ENCODE peak calls at places on chromosome 16, in four cellular contexts. R, F, G and K are unnamed samples.
A peak's percentile ranks its signal among the peaks of the same experiment; 100 is the strongest.

GRCh38 chr16:17460890-17461289 is 9.9 kb downstream of the XYLT1 start:
- DNase-seq in F (no peak), R (no peak), G (no peak), K (no peak)

GRCh38 chr16:138049-138417 is 440 bp downstream of the NPRL3 start:
- DNase-seq in G (no peak), R (peak; percentile 76), F (no peak), K (no peak)

GRCh38 chr16:8751481-8752311 is 45.7 kb downstream of the TMEM186 start:
- DNase-seq in G (no peak), F (no peak), R (no peak), K (no peak)

GRCh38 chr16:61148930-61149329 is 887.3 kb downstream of the CDH8 start:
- DNase-seq in R (no peak), G (no peak), F (no peak), K (no peak)

GRCh38 chr16:71645450-71645849 is 19.5 kb downstream of the MARVELD3 start:
- DNase-seq in R (peak; percentile 19), G (no peak), F (no peak), K (no peak)

GRCh38 chr16:14486520-14487303 is 143.3 kb downstream of the PARN start:
- DNase-seq in R (peak; percentile 80), G (peak; percentile 78), F (peak; percentile 92), K (peak; percentile 85)

GRCh38 chr16:76518791-76519190 is 241.6 kb downstream of the CNTNAP4 start:
- DNase-seq in R (no peak), G (no peak), F (no peak), K (no peak)

GRCh38 chr16:53257001-53257400 is 177.3 kb upstream of the RBL2 start:
- DNase-seq in R (no peak), F (no peak), G (no peak), K (no peak)

GRCh38 chr16:7644171-7644570 is 311.5 kb downstream of the RBFOX1 start:
- DNase-seq in R (no peak), G (no peak), F (no peak), K (no peak)

GRCh38 chr16:60905806-60906205 is 1130.4 kb downstream of the CDH8 start:
- DNase-seq in G (no peak), F (no peak), R (no peak), K (no peak)

GRCh38 chr16:55734665-55735064 is 78.9 kb downstream of the SLC6A2 start:
- DNase-seq in R (no peak), F (no peak), G (no peak), K (no peak)

GRCh38 chr16:31451681-31452351 is 7.5 kb upstream of the ARMC5 start:
- DNase-seq in G (no peak), F (peak; percentile 56), R (peak; percentile 62), K (peak; percentile 65)

GRCh38 chr16:526181-527014 is 1.1 kb upstream of the CAPN15 start:
- DNase-seq in F (peak; percentile 69), G (peak; percentile 40), R (no peak), K (no peak)

GRCh38 chr16:25217921-25218320 is 1.2 kb downstream of the AQP8 start:
- DNase-seq in G (no peak), F (no peak), R (no peak), K (no peak)

GRCh38 chr16:19153876-19154275 is 14.2 kb upstream of the SYT17 start:
- DNase-seq in G (no peak), F (no peak), R (peak; percentile 45), K (no peak)

GRCh38 chr16:68072038-68072695 is 13.0 kb upstream of the NFATC3 start:
- DNase-seq in G (peak; percentile 53), F (no peak), R (peak; percentile 23), K (peak; percentile 77)

GRCh38 chr16:7976125-7976524 is 614.2 kb downstream of the TMEM114 start:
- DNase-seq in G (no peak), R (no peak), F (no peak), K (no peak)

GRCh38 chr16:3009568-3010390 is 2.9 kb upstream of the CLDN9 start:
- DNase-seq in R (no peak), F (peak; percentile 80), G (peak; percentile 49), K (peak; percentile 81)

GRCh38 chr16:62711797-62712196 is 675.6 kb upstream of the CDH8 start:
- DNase-seq in G (no peak), R (no peak), F (no peak), K (no peak)

GRCh38 chr16:19102187-19102872 is 11.4 kb upstream of the ITPRIPL2 start:
- DNase-seq in G (no peak), F (no peak), R (no peak), K (no peak)

GRCh38 chr16:21625026-21625425 is 25.6 kb downstream of the METTL9 start:
- DNase-seq in G (no peak), R (no peak), F (no peak), K (no peak)
- H3K36me3 ChIP-seq in G (no peaks in the 10 kb centered on the region), R (peaks cover 51% of the 10 kb centered on the region), F (peaks cover 58% of the 10 kb centered on the region), K (no peaks in the 10 kb centered on the region)

DNA sequence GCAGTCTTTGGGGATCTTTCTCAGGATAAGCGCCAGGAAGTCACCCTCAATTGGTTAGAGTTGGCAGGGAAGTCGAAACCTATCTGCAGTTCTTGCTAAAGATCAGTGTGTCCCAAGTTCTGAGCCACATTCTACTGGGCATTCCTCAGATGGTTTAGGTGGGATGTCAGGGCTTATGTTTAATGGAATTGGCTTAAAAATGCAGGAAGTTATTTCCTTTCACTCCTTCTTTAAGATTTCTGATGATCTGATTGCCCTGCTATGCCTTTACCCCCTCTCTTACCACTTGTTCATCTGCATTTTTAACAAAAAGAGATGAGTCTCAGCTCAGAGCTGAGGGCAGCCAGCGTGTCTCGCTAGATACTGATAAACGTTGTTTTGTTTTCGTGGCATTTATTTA is 30.8 kb downstream of the FOXL1 start:
- DNase-seq in F (no peak), G (no peak), R (no peak), K (no peak)
- TF ChIP-seq POLR2AphosphoS5 in F (no peak), G (no peak), R (no peak), K (no peak)

GRCh38 chr16:4379001-4379688 is 7.5 kb downstream of the VASN start:
- DNase-seq in F (no peak), G (no peak), R (peak; percentile 17), K (no peak)
- H3K36me3 ChIP-seq in F (peaks cover 44% of the 10 kb centered on the region), G (peaks cover 4% of the 10 kb centered on the region), R (peaks cover 27% of the 10 kb centered on the region), K (no peaks in the 10 kb centered on the region)

GRCh38 chr16:83744521-83744981 is 63.2 kb upstream of the HSBP1 start:
- DNase-seq in G (peak; percentile 30), F (no peak), R (no peak), K (no peak)
- TF ChIP-seq POLR2AphosphoS5 in G (no peak), F (no peak), R (no peak), K (no peak)

GRCh38 chr16:67034478-67034877 is 5.5 kb downstream of the CBFB start:
- DNase-seq in F (no peak), R (no peak), G (peak; percentile 2), K (no peak)

GRCh38 chr16:67035364-67035763 is 6.4 kb downstream of the CBFB start:
- DNase-seq in F (no peak), G (no peak), R (no peak), K (no peak)

GRCh38 chr16:67039260-67040020 is 10.5 kb downstream of the CBFB start:
- DNase-seq in G (no peak), R (no peak), F (no peak), K (no peak)

GRCh38 chr16:67040906-67041305 is 12.0 kb downstream of the CBFB start:
- DNase-seq in F (no peak), R (no peak), G (no peak), K (no peak)

DNA sequence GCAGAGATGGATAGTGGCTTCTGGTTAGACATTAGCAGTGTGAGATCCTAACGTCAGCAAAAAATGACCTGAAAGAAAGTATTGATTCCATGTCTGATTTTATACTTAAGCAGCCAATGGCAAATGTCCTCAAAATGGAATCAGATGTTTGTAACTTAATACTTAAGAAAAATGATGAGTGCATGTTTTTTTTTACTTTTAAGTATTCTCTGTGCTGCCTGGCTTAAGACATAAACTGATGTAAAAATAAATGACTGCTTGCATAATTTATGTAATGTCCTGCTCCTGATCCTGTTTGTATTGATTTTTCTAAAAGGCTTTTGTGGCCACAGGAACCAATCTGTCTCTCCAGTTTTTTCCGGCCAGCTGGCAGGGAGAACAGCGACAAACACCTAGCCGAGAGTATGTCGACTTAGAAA is 7.4 kb downstream of the CBFB start:
- DNase-seq in R (no peak), G (peak; percentile 9), F (no peak), K (no peak)
- H3K36me3 ChIP-seq in R (peaks cover 74% of the 10 kb centered on the region), G (no peaks in the 10 kb centered on the region), F (peaks cover 5% of the 10 kb centered on the region), K (no peaks in the 10 kb centered on the region)

GRCh38 chr16:77789085-77789611 is 784 bp downstream of the VAT1L start:
- DNase-seq in F (no peak), R (no peak), G (no peak), K (no peak)

GRCh38 chr16:77789646-77790370 is 1.4 kb downstream of the VAT1L start:
- DNase-seq in R (no peak), G (no peak), F (no peak), K (no peak)

GRCh38 chr16:77787452-77787851 is 912 bp upstream of the VAT1L start:
- DNase-seq in R (no peak), G (no peak), F (no peak), K (no peak)

GRCh38 chr16:77786448-77786847 is 1.9 kb upstream of the VAT1L start:
- DNase-seq in R (no peak), G (no peak), F (no peak), K (no peak)

GRCh38 chr16:77788196-77789084 is at the start of gene VAT1L:
- DNase-seq in R (no peak), F (no peak), G (no peak), K (no peak)
- TF ChIP-seq POLR2AphosphoS5 in R (no peak), F (no peak), G (no peak), K (no peak)

GRCh38 chr16:87849419-87850008 is 19.8 kb downstream of the SLC7A5 start:
- DNase-seq in R (no peak), G (no peak), F (peak; percentile 78), K (no peak)

GRCh38 chr16:87851601-87852000 is 17.7 kb downstream of the SLC7A5 start:
- DNase-seq in G (no peak), R (no peak), F (no peak), K (no peak)

GRCh38 chr16:87848676-87849345 is 20.5 kb downstream of the SLC7A5 start:
- DNase-seq in G (peak; percentile 53), R (no peak), F (peak; percentile 73), K (no peak)

GRCh38 chr16:87851141-87851587 is 18.1 kb downstream of the SLC7A5 start:
- DNase-seq in F (no peak), R (no peak), G (no peak), K (no peak)

GRCh38 chr16:87850009-87851006 is 19.0 kb downstream of the SLC7A5 start:
- DNase-seq in R (peak; percentile 76), G (no peak), F (peak; percentile 78), K (peak; percentile 45)
- H3K36me3 ChIP-seq in R (peaks cover 87% of the 10 kb centered on the region), G (no peaks in the 10 kb centered on the region), F (peaks cover 12% of the 10 kb centered on the region), K (no peaks in the 10 kb centered on the region)

DNA sequence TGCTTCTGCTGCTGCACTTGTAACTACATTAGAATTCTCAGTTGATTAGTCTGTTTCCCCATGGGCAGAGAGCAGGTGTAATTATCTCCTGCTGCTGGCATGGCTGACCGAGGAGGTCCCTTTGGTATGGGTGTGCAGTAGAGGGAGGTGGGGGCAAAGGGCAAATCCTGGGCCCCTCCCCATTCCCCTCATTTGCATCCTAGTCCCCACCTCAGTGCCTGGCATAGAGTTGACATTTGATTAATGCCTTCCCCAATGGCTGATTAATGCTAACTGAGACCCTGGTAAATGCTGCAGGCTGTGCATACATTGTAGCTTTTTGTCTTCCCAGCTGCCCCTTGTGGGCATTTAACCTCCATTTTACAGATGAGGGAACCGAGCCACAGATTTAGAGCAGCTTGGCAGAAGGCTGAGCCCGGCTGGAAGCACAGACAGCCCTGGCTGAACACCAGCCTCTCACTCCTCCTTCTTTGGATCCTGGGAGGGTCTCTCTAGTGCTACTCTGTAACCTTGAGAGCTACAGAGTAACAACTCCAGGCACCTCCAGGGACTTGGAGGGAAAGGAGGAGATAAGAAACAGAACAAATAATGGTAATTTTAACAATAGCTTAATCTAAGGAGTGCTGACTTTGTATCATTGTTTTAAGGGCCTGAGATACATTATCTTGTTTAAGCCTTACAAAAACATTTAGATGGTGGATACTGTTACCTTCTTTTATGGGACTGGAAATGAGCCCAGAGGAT is 5.1 kb downstream of the PLCG2 start:
- DNase-seq in F (no peak), G (no peak), R (no peak), K (no peak)
- TF ChIP-seq POLR2AphosphoS5 in F (no peak), G (no peak), R (no peak), K (no peak)